ENCODE peak calls at places on chromosomes 7 and 10, in five cellular contexts. One of them, this sample, is unnamed.

GRCh38 chr10:15211464-15211979 is 43.0 kb upstream of the NMT2 start:
- DNase-seq in mesenchymal stem cell: peak
- DNase-seq in neuronal stem cell: no peak
- DNase-seq in mesendoderm: no peak
- DNase-seq in IMR-90: peak
- DNase-seq in this sample: no peak

GRCh38 chr10:83518779-83519178 is 620.5 kb upstream of the GHITM start:
- DNase-seq in neuronal stem cell: no peak
- DNase-seq in IMR-90: no peak
- DNase-seq in mesendoderm: no peak
- DNase-seq in mesenchymal stem cell: no peak
- DNase-seq in this sample: no peak

GRCh38 chr10:130044067-130045061 is 66.3 kb downstream of the C10orf143 start:
- DNase-seq in mesendoderm: no peak
- DNase-seq in IMR-90: no peak
- DNase-seq in neuronal stem cell: no peak
- DNase-seq in mesenchymal stem cell: no peak
- DNase-seq in this sample: no peak

GRCh38 chr10:81873932-81874816 is 820 bp upstream of the NRG3 start:
- DNase-seq in IMR-90: no peak
- DNase-seq in neuronal stem cell: peak
- DNase-seq in mesenchymal stem cell: peak
- DNase-seq in mesendoderm: peak
- DNase-seq in this sample: peak

GRCh38 chr7:146740039-146740438 is 623.4 kb downstream of the CNTNAP2 start:
- DNase-seq in IMR-90: no peak
- DNase-seq in mesendoderm: no peak
- DNase-seq in neuronal stem cell: no peak
- DNase-seq in mesenchymal stem cell: no peak
- DNase-seq in this sample: no peak

GRCh38 chr7:93902777-93903423 is 3.5 kb upstream of the GNGT1 start:
- DNase-seq in neuronal stem cell: peak
- DNase-seq in mesenchymal stem cell: peak
- DNase-seq in IMR-90: peak
- DNase-seq in mesendoderm: peak
- DNase-seq in this sample: peak

GRCh38 chr10:68346774-68347173 is 14.0 kb upstream of the PBLD start:
- DNase-seq in neuronal stem cell: no peak
- DNase-seq in mesenchymal stem cell: no peak
- DNase-seq in IMR-90: no peak
- DNase-seq in mesendoderm: no peak
- DNase-seq in this sample: no peak

GRCh38 chr10:85620807-85621206 is 745.8 kb downstream of the GRID1 start:
- DNase-seq in neuronal stem cell: no peak
- DNase-seq in IMR-90: no peak
- DNase-seq in mesenchymal stem cell: no peak
- DNase-seq in mesendoderm: no peak
- DNase-seq in this sample: no peak

GRCh38 chr10:130924138-130924819 is 387.2 kb downstream of the TCERG1L start:
- DNase-seq in mesenchymal stem cell: no peak
- DNase-seq in neuronal stem cell: peak
- DNase-seq in IMR-90: no peak
- DNase-seq in mesendoderm: peak
- DNase-seq in this sample: no peak

GRCh38 chr10:79422178-79422892 is 23.1 kb downstream of the ZCCHC24 start:
- DNase-seq in neuronal stem cell: no peak
- DNase-seq in mesenchymal stem cell: peak
- DNase-seq in mesendoderm: no peak
- DNase-seq in IMR-90: peak
- DNase-seq in this sample: no peak

GRCh38 chr7:4682621-4683042 is 537 bp downstream of the FOXK1 start:
- DNase-seq in mesenchymal stem cell: peak
- DNase-seq in neuronal stem cell: no peak
- DNase-seq in mesendoderm: peak
- DNase-seq in IMR-90: peak
- DNase-seq in this sample: peak
- H2BK5ac ChIP-seq in mesenchymal stem cell: no peak
- H2BK5ac ChIP-seq in neuronal stem cell: no peak
- H2BK5ac ChIP-seq in mesendoderm: no peak
- H2BK5ac ChIP-seq in IMR-90: peak
- H2BK5ac ChIP-seq in this sample: no peak

DNA sequence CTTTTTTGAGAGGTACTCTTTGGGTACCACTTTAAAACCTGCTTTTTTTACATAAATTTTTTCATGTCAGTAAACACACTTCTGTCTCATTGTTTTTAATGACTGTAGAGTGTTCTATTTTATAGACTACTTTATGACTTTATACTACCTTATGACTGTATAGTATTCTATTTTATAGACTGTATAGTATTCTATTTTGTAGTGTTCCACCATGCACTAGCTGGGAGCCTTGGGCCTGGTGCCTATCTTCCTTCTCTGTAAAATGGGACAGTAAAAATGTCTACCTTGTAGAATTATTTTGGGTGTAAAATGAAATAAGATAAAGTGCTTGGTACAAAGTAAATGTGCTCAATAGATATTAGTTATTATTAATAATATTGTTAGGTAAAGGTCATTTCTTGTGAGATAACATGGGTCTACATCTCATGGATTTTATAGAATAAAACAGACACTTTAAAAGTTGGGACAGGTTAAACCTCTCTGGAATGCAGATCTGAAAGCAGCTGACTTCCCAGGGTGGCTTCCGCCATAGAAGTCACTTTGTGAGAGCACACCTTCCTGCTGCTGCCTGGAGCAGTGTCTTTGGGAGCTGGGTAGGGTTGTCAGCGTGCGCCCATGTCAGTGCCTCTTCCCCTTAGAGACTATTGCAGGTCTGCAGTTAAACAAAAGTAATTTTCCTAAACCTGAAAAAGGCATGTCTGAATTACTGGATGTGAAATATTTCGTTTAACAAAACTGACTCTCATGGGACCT is 31.0 kb downstream of the CCNY start:
- DNase-seq in IMR-90: no peak
- DNase-seq in neuronal stem cell: no peak
- DNase-seq in mesendoderm: no peak
- DNase-seq in mesenchymal stem cell: no peak
- DNase-seq in this sample: no peak
- H3K4me3 ChIP-seq in IMR-90: no peak
- H3K4me3 ChIP-seq in neuronal stem cell: no peak
- H3K4me3 ChIP-seq in mesendoderm: no peak
- H3K4me3 ChIP-seq in mesenchymal stem cell: no peak
- H3K4me3 ChIP-seq in this sample: no peak

GRCh38 chr7:135177021-135177696 is 6.7 kb upstream of the CYREN start:
- DNase-seq in neuronal stem cell: no peak
- DNase-seq in IMR-90: no peak
- DNase-seq in mesenchymal stem cell: no peak
- DNase-seq in mesendoderm: peak
- DNase-seq in this sample: no peak
- H2BK5ac ChIP-seq in neuronal stem cell: no peak
- H2BK5ac ChIP-seq in IMR-90: no peak
- H2BK5ac ChIP-seq in mesenchymal stem cell: no peak
- H2BK5ac ChIP-seq in mesendoderm: no peak
- H2BK5ac ChIP-seq in this sample: peak

GRCh38 chr7:44636041-44636580 is 29.7 kb downstream of the OGDH start:
- DNase-seq in mesenchymal stem cell: no peak
- DNase-seq in neuronal stem cell: no peak
- DNase-seq in mesendoderm: no peak
- DNase-seq in IMR-90: no peak
- DNase-seq in this sample: no peak

GRCh38 chr7:44636926-44637325 is 30.5 kb downstream of the OGDH start:
- DNase-seq in mesenchymal stem cell: no peak
- DNase-seq in IMR-90: no peak
- DNase-seq in mesendoderm: no peak
- DNase-seq in neuronal stem cell: no peak
- DNase-seq in this sample: no peak

GRCh38 chr7:44634187-44634838 is 27.9 kb downstream of the OGDH start:
- DNase-seq in mesenchymal stem cell: no peak
- DNase-seq in mesendoderm: no peak
- DNase-seq in neuronal stem cell: no peak
- DNase-seq in IMR-90: peak
- DNase-seq in this sample: no peak

GRCh38 chr7:44633254-44634186 is 27.1 kb downstream of the OGDH start:
- DNase-seq in neuronal stem cell: no peak
- DNase-seq in mesenchymal stem cell: peak
- DNase-seq in mesendoderm: no peak
- DNase-seq in IMR-90: peak
- DNase-seq in this sample: no peak

DNA sequence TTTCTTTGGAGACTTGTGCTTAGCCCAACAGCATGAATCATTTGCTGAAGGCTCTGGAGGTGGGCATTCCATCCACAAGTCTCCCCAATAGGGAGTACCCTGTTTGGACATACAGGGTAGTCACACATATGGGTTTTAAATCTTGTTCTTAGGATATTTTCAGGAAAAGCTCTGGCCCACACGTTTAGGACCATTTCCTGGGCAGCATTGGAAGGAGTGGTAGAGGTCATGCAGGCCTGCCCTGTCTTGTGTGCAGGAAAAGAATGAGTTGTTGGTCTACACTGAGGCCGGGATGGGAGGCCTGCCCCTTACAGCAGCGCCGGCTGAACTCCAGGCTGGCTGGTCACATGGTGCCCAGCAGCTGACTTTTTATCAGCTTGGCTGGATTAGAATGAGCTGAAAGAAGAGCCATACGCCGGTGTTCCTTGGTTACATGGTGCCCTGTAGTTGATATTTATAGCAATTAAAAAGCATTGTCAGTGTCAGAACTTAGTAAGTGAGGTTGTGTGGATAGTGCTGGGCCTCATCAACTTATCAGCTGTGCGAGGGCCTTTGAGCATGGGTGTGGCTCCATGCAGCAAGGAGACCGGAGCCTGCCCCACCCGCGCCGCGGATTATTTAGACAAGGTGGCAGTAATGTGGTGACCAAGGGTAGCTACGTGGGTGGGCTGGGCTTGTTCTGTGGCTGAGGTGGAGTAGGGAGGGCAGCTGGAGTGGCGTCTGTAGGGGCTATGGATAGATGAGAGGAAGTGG is 28.6 kb downstream of the OGDH start:
- DNase-seq in mesendoderm: no peak
- DNase-seq in mesenchymal stem cell: no peak
- DNase-seq in IMR-90: no peak
- DNase-seq in neuronal stem cell: no peak
- DNase-seq in this sample: no peak
- H3K4me3 ChIP-seq in mesendoderm: no peak
- H3K4me3 ChIP-seq in mesenchymal stem cell: no peak
- H3K4me3 ChIP-seq in IMR-90: no peak
- H3K4me3 ChIP-seq in neuronal stem cell: peak
- H3K4me3 ChIP-seq in this sample: no peak

GRCh38 chr7:134462337-134462925 is 3.5 kb upstream of the AKR1B1 start:
- DNase-seq in mesendoderm: peak
- DNase-seq in mesenchymal stem cell: peak
- DNase-seq in IMR-90: peak
- DNase-seq in neuronal stem cell: no peak
- DNase-seq in this sample: no peak

GRCh38 chr7:134464496-134464895 is 5.6 kb upstream of the AKR1B1 start:
- DNase-seq in IMR-90: no peak
- DNase-seq in mesenchymal stem cell: no peak
- DNase-seq in mesendoderm: no peak
- DNase-seq in neuronal stem cell: no peak
- DNase-seq in this sample: no peak

GRCh38 chr7:134460000-134460399 is 1.1 kb upstream of the AKR1B1 start:
- DNase-seq in neuronal stem cell: no peak
- DNase-seq in mesenchymal stem cell: peak
- DNase-seq in mesendoderm: no peak
- DNase-seq in IMR-90: peak
- DNase-seq in this sample: no peak

GRCh38 chr7:134463751-134464150 is 4.9 kb upstream of the AKR1B1 start:
- DNase-seq in IMR-90: no peak
- DNase-seq in mesendoderm: no peak
- DNase-seq in neuronal stem cell: no peak
- DNase-seq in mesenchymal stem cell: no peak
- DNase-seq in this sample: no peak

DNA sequence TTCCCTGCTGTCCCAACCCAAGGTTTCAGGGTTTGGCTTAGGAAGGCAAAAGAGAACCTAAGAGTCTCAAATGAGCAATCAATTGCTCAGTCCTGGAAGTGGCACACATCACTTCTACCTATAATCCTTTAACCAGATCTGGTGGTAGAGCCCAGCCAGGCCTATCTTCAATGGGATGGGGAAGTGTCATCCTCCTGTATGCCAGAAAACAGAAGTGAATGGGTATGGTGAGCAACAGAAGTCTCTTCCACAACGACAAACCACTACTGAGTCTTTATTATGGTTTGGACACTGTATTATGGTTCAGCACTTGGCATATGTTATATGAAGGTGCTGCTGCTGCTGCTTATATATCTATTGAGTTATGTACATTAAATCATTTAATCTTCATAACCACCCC is 3.0 kb upstream of the AKR1B1 start:
- DNase-seq in neuronal stem cell: no peak
- DNase-seq in IMR-90: no peak
- DNase-seq in mesenchymal stem cell: no peak
- DNase-seq in mesendoderm: no peak
- DNase-seq in this sample: no peak
- H2BK5ac ChIP-seq in neuronal stem cell: no peak
- H2BK5ac ChIP-seq in IMR-90: peak
- H2BK5ac ChIP-seq in mesenchymal stem cell: peak
- H2BK5ac ChIP-seq in mesendoderm: no peak
- H2BK5ac ChIP-seq in this sample: no peak

GRCh38 chr10:103367782-103368518 is at the start of gene TAF5:
- DNase-seq in mesenchymal stem cell: peak
- DNase-seq in mesendoderm: peak
- DNase-seq in IMR-90: peak
- DNase-seq in neuronal stem cell: peak
- DNase-seq in this sample: peak

DNA sequence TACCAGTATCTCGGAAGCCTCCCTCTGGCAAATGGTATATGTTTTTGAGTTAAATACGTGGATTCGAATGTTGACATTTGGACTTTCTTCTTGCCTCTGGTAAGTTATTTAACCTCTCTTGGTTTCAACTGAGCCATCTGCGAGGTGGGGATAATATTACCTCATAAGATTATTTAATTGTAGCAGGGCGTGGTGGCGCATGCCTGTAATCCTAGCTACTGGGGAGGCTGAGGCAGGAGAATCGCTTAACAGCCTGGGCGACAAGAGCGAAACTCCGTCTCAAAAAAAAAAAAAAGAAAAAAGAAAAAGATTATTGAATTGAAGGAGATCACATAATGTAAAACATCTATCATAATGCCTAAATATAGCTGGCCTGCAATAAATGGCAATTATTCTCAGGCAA is 396 bp upstream of the TAF5 start:
- DNase-seq in neuronal stem cell: no peak
- DNase-seq in mesenchymal stem cell: no peak
- DNase-seq in mesendoderm: no peak
- DNase-seq in IMR-90: no peak
- DNase-seq in this sample: no peak
- H3K4me3 ChIP-seq in neuronal stem cell: no peak
- H3K4me3 ChIP-seq in mesenchymal stem cell: peak
- H3K4me3 ChIP-seq in mesendoderm: no peak
- H3K4me3 ChIP-seq in IMR-90: peak
- H3K4me3 ChIP-seq in this sample: peak

DNA sequence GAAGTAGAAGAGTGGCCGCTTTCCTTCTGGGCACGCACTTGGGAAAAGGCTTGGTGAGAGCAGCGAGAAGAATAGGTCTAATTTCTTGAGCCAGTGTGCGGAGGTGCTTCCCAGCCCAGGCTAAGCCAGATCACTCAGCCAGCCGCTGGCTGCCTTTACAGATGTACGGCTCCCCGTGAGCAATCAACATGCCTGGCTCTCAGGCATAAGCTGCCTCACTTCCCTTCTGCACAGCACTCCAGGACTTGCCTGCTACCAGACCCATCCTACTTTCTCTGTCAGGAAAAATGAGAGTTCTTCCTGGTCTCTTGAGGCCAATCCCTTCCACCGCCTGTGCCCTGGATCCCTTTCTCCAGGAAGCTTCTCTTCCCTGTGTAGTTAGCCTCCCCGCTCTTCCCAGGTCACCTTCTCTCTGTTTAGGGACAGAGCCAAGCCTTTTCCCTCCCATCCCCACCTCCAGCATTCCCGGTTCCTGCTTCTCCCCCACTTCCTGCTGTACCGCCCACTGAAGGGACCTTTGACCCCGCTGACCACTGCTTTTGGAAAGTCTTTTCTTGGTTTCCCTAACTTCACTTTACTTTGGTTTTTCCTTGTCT is 1.1 kb upstream of the ACTR3C start:
- DNase-seq in neuronal stem cell: no peak
- DNase-seq in mesenchymal stem cell: no peak
- DNase-seq in mesendoderm: no peak
- DNase-seq in IMR-90: peak
- DNase-seq in this sample: no peak
- H2BK5ac ChIP-seq in neuronal stem cell: no peak
- H2BK5ac ChIP-seq in mesenchymal stem cell: no peak
- H2BK5ac ChIP-seq in mesendoderm: no peak
- H2BK5ac ChIP-seq in IMR-90: no peak
- H2BK5ac ChIP-seq in this sample: peak